ENCODE peak calls at places on chromosomes 4 and X, in six cellular contexts. B is pons; U is activated CD4-positive, alpha-beta T cell treated with anti-CD3 and anti-CD28 coated beads, Interleukin-2, amount 50 U/mL, for 4 hours; H is GM12891; A is posterior vena cava; Y is LHCN-M2. Q is an unnamed sample.

GRCh38 chrX:130139474-130140201 is 26.0 kb downstream of the AIFM1 start:
- DNase-seq in A (no peak), B (no peak), H (no peak), Y (no peak), U (no peak), Q (no peak)

GRCh38 chr4:123649644-123650356 is 253.2 kb downstream of the SPRY1 start:
- DNase-seq in B (no peak), Y (peak; percentile 66), U (no peak), H (no peak), A (no peak), Q (no peak)

GRCh38 chrX:19257001-19257400 is 86.7 kb upstream of the PDHA1 start:
- DNase-seq in Y (no peak), A (no peak), H (no peak), U (no peak), B (no peak), Q (no peak)

GRCh38 chr4:3531306-3531886 is 826 bp downstream of the LRPAP1 start:
- DNase-seq in H (no peak), A (peak; percentile 74), U (no peak), Y (no peak), B (no peak), Q (no peak)

GRCh38 chrX:95764972-95765451 is 919.6 kb upstream of the DIAPH2 start:
- DNase-seq in H (no peak), U (no peak), B (peak; percentile 50), A (no peak), Y (no peak), Q (no peak)

GRCh38 chrX:51694254-51694653 is 11.6 kb upstream of the CENPVL2 start:
- DNase-seq in H (no peak), U (no peak), A (peak; percentile 31), Y (no peak), B (no peak), Q (no peak)

GRCh38 chrX:106177106-106177981 is 9.2 kb downstream of the PWWP3B start:
- DNase-seq in Y (peak; percentile 86), A (no peak), U (no peak), H (no peak), B (peak; percentile 60), Q (no peak)

GRCh38 chrX:103073442-103073841 is 9.5 kb upstream of the BEX1 start:
- DNase-seq in H (no peak), B (no peak), A (no peak), U (no peak), Y (peak; percentile 41), Q (no peak)

GRCh38 chrX:33190016-33190415 is 21.3 kb downstream of the DMD start:
- DNase-seq in U (no peak), B (no peak), Y (no peak), H (no peak), A (no peak), Q (no peak)

GRCh38 chrX:68196939-68197791 is 236.1 kb downstream of the OPHN1 start:
- DNase-seq in H (no peak), U (no peak), A (no peak), Y (peak; percentile 40), B (peak; percentile 93), Q (no peak)

GRCh38 chrX:147550217-147550616 is 361.5 kb upstream of the FMR1 start:
- DNase-seq in B (no peak), Y (peak; percentile 6), U (no peak), A (no peak), H (no peak), Q (no peak)

GRCh38 chr4:86033171-86033570 is 326.7 kb downstream of the MAPK10 start:
- DNase-seq in B (peak; percentile 51), H (no peak), Y (peak; percentile 85), A (peak; percentile 83), U (no peak), Q (no peak)

GRCh38 chr4:75180790-75181776 is 248.2 kb downstream of the PARM1 start:
- DNase-seq in Y (no peak), U (no peak), H (no peak), B (no peak), A (no peak), Q (no peak)

GRCh38 chr4:150215601-150216000 is 137.4 kb downstream of the DCLK2 start:
- DNase-seq in A (no peak), Y (no peak), H (no peak), U (no peak), B (no peak), Q (no peak)

GRCh38 chr4:73661646-73662119 is 41.4 kb upstream of the RASSF6 start:
- DNase-seq in A (no peak), H (no peak), B (no peak), Y (peak; percentile 99), U (no peak), Q (no peak)

GRCh38 chrX:103685396-103685795 is 1.1 kb downstream of the MORF4L2 start:
- DNase-seq in A (no peak), Y (no peak), H (no peak), B (no peak), U (no peak), Q (no peak)

GRCh38 chrX:29143356-29143755 is 556.1 kb downstream of the IL1RAPL1 start:
- DNase-seq in U (no peak), Y (peak; percentile 13), A (no peak), H (no peak), B (no peak), Q (no peak)

GRCh38 chr4:128244379-128244778 is 43.2 kb downstream of the PGRMC2 start:
- DNase-seq in U (no peak), A (no peak), B (no peak), Y (no peak), H (no peak), Q (no peak)

GRCh38 chr4:154709550-154709949 is 34.2 kb upstream of the LRAT start:
- DNase-seq in B (no peak), H (no peak), A (no peak), U (no peak), Y (peak; percentile 3), Q (no peak)

GRCh38 chr4:3073158-3074077 is 920 bp downstream of the HTT-AS start:
- DNase-seq in U (no peak), A (no peak), B (no peak), Y (no peak), H (no peak), Q (peak; percentile 6)

GRCh38 chrX:111098874-111099273 is 2.9 kb downstream of the PAK3 start:
- DNase-seq in H (peak; percentile 29), B (no peak), A (no peak), Y (peak; percentile 1), U (peak; percentile 50), Q (peak; percentile 61)

GRCh38 chr4:151074416-151074916 is 25.0 kb upstream of the RPS3A start:
- DNase-seq in B (no peak), Y (no peak), H (no peak), U (no peak), A (no peak), Q (no peak)

GRCh38 chr4:120314969-120315368 is 248.3 kb upstream of the MAD2L1 start:
- DNase-seq in A (no peak), H (no peak), Y (no peak), U (no peak), B (no peak), Q (no peak)

GRCh38 chr4:85555210-85555609 is 80.3 kb downstream of the ARHGAP24 start:
- DNase-seq in H (no peak), U (no peak), Y (peak; percentile 92), A (no peak), B (no peak), Q (no peak)

GRCh38 chrX:32985544-32985943 is 225.8 kb downstream of the DMD start:
- DNase-seq in H (no peak), A (no peak), B (peak; percentile 34), U (no peak), Y (peak; percentile 19), Q (no peak)

GRCh38 chrX:94057385-94057784 is 383.4 kb downstream of the FAM133A start:
- DNase-seq in Y (no peak), H (no peak), A (no peak), B (no peak), U (no peak), Q (no peak)

GRCh38 chr4:56186808-56187523 is 200.3 kb downstream of the AASDH start:
- DNase-seq in H (no peak), Y (no peak), U (no peak), A (no peak), B (no peak), Q (no peak)

GRCh38 chr4:147994491-147995385 is 262.9 kb downstream of the ARHGAP10 start:
- DNase-seq in A (no peak), B (no peak), H (no peak), U (no peak), Y (no peak), Q (no peak)